ENCODE peak calls at places on chromosomes 1 and 21, in six cellular contexts. D is HCT116; I is naive B cell; J is activated CD8-positive, alpha-beta memory T cell treated with anti-CD3 and anti-CD28 coated beads, Interleukin-2, amount 10 ng/mL, durations not matched to agents 7 days and 5 days; A is lower lobe of right lung; R is natural killer cell treated with Interleukin-12 subunit alpha and Interleukin-12 subunit beta and Interleukin-15 and Interleukin-18, amount 100 ng/mL, for 72 hours. W is an unnamed sample.

GRCh38 chr1:59484090-59484489 is 187.2 kb downstream of the FGGY start:
- ATAC-seq in A (no peak), I (no peak), D (peak), R (no peak), J (no peak), W (peak)

GRCh38 chr1:15595809-15596730 is 11.2 kb upstream of the AGMAT start:
- ATAC-seq in D (peak), J (no peak), I (no peak), A (no peak), R (no peak), W (no peak)

GRCh38 chr1:8419861-8420260 is 101.9 kb downstream of the SLC45A1 start:
- ATAC-seq in J (no peak), R (no peak), I (no peak), D (no peak), A (no peak), W (no peak)

GRCh38 chr21:44932366-44933181 is 7.3 kb upstream of the SLX9 start:
- ATAC-seq in R (peak), I (peak), J (peak), D (no peak), A (peak), W (peak)

GRCh38 chr1:222790115-222790514 is 24.7 kb upstream of the DISP1 start:
- ATAC-seq in A (no peak), J (no peak), D (no peak), R (no peak), I (no peak), W (peak)

GRCh38 chr1:115184260-115184950 is 95.1 kb upstream of the TSPAN2 start:
- ATAC-seq in D (no peak), A (no peak), I (no peak), J (peak), R (no peak), W (peak)

GRCh38 chr1:220432408-220432807 is 95.5 kb upstream of the MARK1 start:
- ATAC-seq in D (no peak), A (no peak), I (no peak), J (no peak), R (no peak), W (no peak)

GRCh38 chr1:218665216-218665615 is 320.1 kb downstream of the TGFB2 start:
- ATAC-seq in I (no peak), A (peak), J (no peak), R (no peak), D (peak), W (no peak)

GRCh38 chr1:157196245-157196543 is 58.0 kb upstream of the ETV3 start:
- ATAC-seq in R (no peak), I (no peak), J (no peak), A (no peak), D (no peak), W (no peak)

GRCh38 chr1:173475564-173476196 is 1.5 kb upstream of the PRDX6 start:
- ATAC-seq in R (no peak), A (peak), J (no peak), I (no peak), D (no peak), W (peak)

GRCh38 chr1:152515454-152515823 is 1.2 kb downstream of the CRCT1 start:
- ATAC-seq in D (no peak), I (no peak), R (no peak), A (no peak), J (no peak), W (no peak)

GRCh38 chr1:147699686-147700041 is 29.3 kb upstream of the ACP6 start:
- ATAC-seq in J (peak), R (no peak), A (peak), D (peak), I (no peak), W (no peak)

GRCh38 chr1:66231162-66232077 is 302.5 kb upstream of the SGIP1 start:
- ATAC-seq in J (peak), D (peak), A (no peak), I (no peak), R (peak), W (peak)

GRCh38 chr1:99170516-99170915 is 93.8 kb upstream of the PLPPR4 start:
- ATAC-seq in I (no peak), J (no peak), A (no peak), D (no peak), R (no peak), W (peak)

GRCh38 chr1:236699366-236699765 is 13.1 kb downstream of the ACTN2 start:
- ATAC-seq in R (no peak), A (peak), J (no peak), D (no peak), I (no peak), W (no peak)

GRCh38 chr21:36396314-36396713 is 11.1 kb downstream of the CHAF1B start:
- ATAC-seq in I (no peak), R (no peak), D (no peak), J (no peak), A (no peak), W (no peak)

GRCh38 chr1:224700915-224701531 is 84.9 kb downstream of the CNIH3 start:
- ATAC-seq in I (no peak), R (no peak), A (no peak), D (peak), J (no peak), W (no peak)

GRCh38 chr1:173205146-173206051 is 1.7 kb downstream of the TNFSF4 start:
- ATAC-seq in R (peak), J (peak), A (peak), D (no peak), I (peak), W (peak)

GRCh38 chr1:39196244-39197215 is 8.0 kb upstream of the MACF1 start:
- ATAC-seq in I (peak), D (peak), J (peak), A (peak), R (peak), W (peak)

GRCh38 chr21:25963186-25963585 is 207.4 kb downstream of the APP start:
- ATAC-seq in A (peak), R (no peak), J (no peak), I (no peak), D (peak), W (no peak)

GRCh38 chr1:43618521-43619313 is 31.2 kb upstream of the KDM4A start:
- ATAC-seq in J (no peak), R (no peak), A (no peak), I (no peak), D (no peak), W (no peak)

GRCh38 chr1:25148673-25149300 is 83.5 kb downstream of the SYF2 start:
- ATAC-seq in A (no peak), J (peak), D (peak), I (no peak), R (no peak), W (peak)

GRCh38 chr1:6507461-6507911 is 16.0 kb upstream of the PLEKHG5 start:
- ATAC-seq in A (no peak), D (no peak), R (no peak), I (no peak), J (no peak), W (no peak)

GRCh38 chr1:161019767-161020572 is 982 bp downstream of the F11R start:
- ATAC-seq in I (peak), A (peak), D (no peak), R (no peak), J (no peak), W (peak)

GRCh38 chr1:10530281-10530740 is 55.6 kb downstream of the PEX14 start:
- ATAC-seq in D (peak), A (peak), R (no peak), J (no peak), I (no peak), W (no peak)

GRCh38 chr1:45994423-45994822 is 138.0 kb downstream of the PIK3R3 start:
- ATAC-seq in R (no peak), J (no peak), A (no peak), I (no peak), D (no peak), W (no peak)

GRCh38 chr1:100474838-100475237 is 63.1 kb upstream of the GPR88 start:
- ATAC-seq in J (no peak), D (no peak), R (no peak), A (no peak), I (no peak), W (no peak)

GRCh38 chr21:43637530-43637929 is 21.8 kb downstream of the HSF2BP start:
- ATAC-seq in J (no peak), R (no peak), A (no peak), I (no peak), D (no peak), W (no peak)

GRCh38 chr1:40153073-40153770 is 8.0 kb upstream of the RLF start:
- ATAC-seq in A (peak), I (peak), R (peak), J (peak), D (peak), W (peak)

GRCh38 chr1:175317309-175317708 is 124.7 kb upstream of the KIAA0040 start:
- ATAC-seq in J (no peak), R (no peak), I (peak), A (no peak), D (no peak), W (no peak)

GRCh38 chr1:80059940-80060339 is 1053.4 kb upstream of the ADGRL4 start:
- ATAC-seq in I (no peak), A (no peak), R (no peak), J (no peak), D (no peak), W (no peak)

GRCh38 chr1:1777510-1777909 is 760 bp downstream of the NADK start:
- ATAC-seq in A (no peak), J (no peak), R (no peak), D (no peak), I (no peak), W (no peak)

GRCh38 chr1:47690341-47691244 is 252.7 kb downstream of the FOXD2 start:
- ATAC-seq in D (no peak), J (no peak), R (no peak), I (no peak), A (no peak), W (no peak)

GRCh38 chr1:205907794-205908193 is 35.5 kb downstream of the SLC26A9 start:
- ATAC-seq in A (peak), I (no peak), R (no peak), J (no peak), D (peak), W (no peak)

GRCh38 chr1:89720839-89721238 is 87.9 kb downstream of the LRRC8C start:
- ATAC-seq in R (no peak), D (no peak), I (no peak), A (no peak), J (no peak), W (no peak)

GRCh38 chr1:205263580-205264190 is 35.9 kb downstream of the TMCC2 start:
- ATAC-seq in I (no peak), A (no peak), R (no peak), J (no peak), D (no peak), W (no peak)

GRCh38 chr1:115545791-115546733 is 95.7 kb upstream of the VANGL1 start:
- ATAC-seq in D (peak), R (no peak), J (no peak), I (no peak), A (peak), W (peak)